ENCODE peak calls at places on chromosomes 1 and 21, in four cellular contexts. P is activated CD8-positive, alpha-beta memory T cell treated with anti-CD3 and anti-CD28 coated beads, Interleukin-2, amount 10 ng/mL, durations not matched to agents 7 days and 5 days; C is stimulated activated effector memory CD8-positive, alpha-beta T cell treated with anti-CD3 and anti-CD28 coated beads, Interleukin-12 subunit alpha, Interleukin-12 subunit beta, amount 100 ng/mL, for 72 hours; L is activated naive CD8-positive, alpha-beta T cell treated with anti-CD3 and anti-CD28 coated beads, Interleukin-2, amount 50 U/mL, for 24 hours. M is an unnamed sample.

GRCh38 chr1:161161652-161162051 is 2.4 kb downstream of the USP21 start:
- ATAC-seq in P (no peak), C (no peak), L (no peak), M (no peak)

GRCh38 chr1:205936316-205936715 is 6.9 kb downstream of the SLC26A9 start:
- ATAC-seq in P (no peak), C (no peak), L (no peak), M (no peak)

GRCh38 chr1:114468710-114469468 is 42.1 kb downstream of the TRIM33 start:
- ATAC-seq in P (peak; percentile 55), C (peak; percentile 96), L (peak; percentile 76), M (no peak)

GRCh38 chr1:156805766-156806511 is 10.7 kb downstream of the SH2D2A start:
- ATAC-seq in P (no peak), C (no peak), L (no peak), M (peak; percentile 61)

GRCh38 chr21:34857874-34858273 is 189.1 kb downstream of the CLIC6 start:
- ATAC-seq in P (no peak), C (no peak), L (no peak), M (no peak)

GRCh38 chr1:119181236-119181635 is 40.8 kb upstream of the WARS2 start:
- ATAC-seq in P (no peak), C (no peak), L (no peak), M (no peak)

GRCh38 chr1:183901748-183902341 is 96.9 kb downstream of the RGL1 start:
- ATAC-seq in P (no peak), C (no peak), L (peak; percentile 65), M (no peak)

GRCh38 chr1:171158089-171158488 is 27.0 kb upstream of the FMO2 start:
- ATAC-seq in P (no peak), C (no peak), L (no peak), M (no peak)

GRCh38 chr1:223203011-223203410 is 60.0 kb upstream of the TLR5 start:
- ATAC-seq in P (no peak), C (no peak), L (no peak), M (no peak)

GRCh38 chr1:21637514-21637913 is 31.6 kb downstream of the RAP1GAP start:
- ATAC-seq in P (no peak), C (no peak), L (no peak), M (no peak)

GRCh38 chr1:234667891-234668576 is 58.1 kb upstream of the IRF2BP2 start:
- ATAC-seq in P (no peak), C (peak; percentile 97), L (peak; percentile 75), M (no peak)

GRCh38 chr1:20126041-20126805 is 6.9 kb upstream of the PLA2G2D start:
- ATAC-seq in P (no peak), C (peak; percentile 56), L (no peak), M (no peak)

GRCh38 chr1:182064611-182065010 is 3.1 kb upstream of the ZNF648 start:
- ATAC-seq in P (no peak), C (no peak), L (no peak), M (no peak)

GRCh38 chr1:171515299-171515698 is 30.0 kb downstream of the PRRC2C start:
- ATAC-seq in P (peak; percentile 74), C (peak; percentile 78), L (no peak), M (no peak)

GRCh38 chr1:32345289-32345827 is 9.3 kb upstream of the MARCKSL1 start:
- ATAC-seq in P (no peak), C (no peak), L (no peak), M (no peak)

GRCh38 chr1:96538883-96539282 is 182.7 kb upstream of the PTBP2 start:
- ATAC-seq in P (no peak), C (no peak), L (no peak), M (peak; percentile 83)

GRCh38 chr1:147470079-147470478 is 71.2 kb upstream of the BCL9 start:
- ATAC-seq in P (no peak), C (no peak), L (no peak), M (no peak)

GRCh38 chr1:109807398-109807795 is 43.7 kb upstream of the EPS8L3 start:
- ATAC-seq in P (no peak), C (no peak), L (no peak), M (no peak)

GRCh38 chr1:170661646-170662411 is 2.1 kb upstream of the PRRX1 start:
- ATAC-seq in P (no peak), C (no peak), L (no peak), M (peak; percentile 38)

GRCh38 chr1:200877839-200878551 is 5.2 kb downstream of the GPR25 start:
- ATAC-seq in P (peak; percentile 82), C (peak; percentile 93), L (peak; percentile 92), M (no peak)

GRCh38 chr1:22636369-22636768 is at the start of gene C1QA:
- ATAC-seq in P (no peak), C (no peak), L (no peak), M (peak; percentile 78)

GRCh38 chr1:213055087-213055591 is 4.1 kb downstream of the RPS6KC1 start:
- ATAC-seq in P (no peak), C (no peak), L (no peak), M (no peak)

GRCh38 chr1:183318433-183318832 is 99.7 kb downstream of the NMNAT2 start:
- ATAC-seq in P (no peak), C (no peak), L (no peak), M (peak; percentile 95)

GRCh38 chr1:94690033-94690712 is 130.0 kb upstream of the SLC44A3 start:
- ATAC-seq in P (no peak), C (no peak), L (no peak), M (peak; percentile 91)

GRCh38 chr1:33876970-33877680 is 13.2 kb downstream of the HMGB4 start:
- ATAC-seq in P (no peak), C (no peak), L (no peak), M (no peak)

GRCh38 chr1:186059311-186059710 is 315.7 kb downstream of the TPR start:
- ATAC-seq in P (no peak), C (no peak), L (no peak), M (peak; percentile 83)

GRCh38 chr1:172457479-172458130 is 13.7 kb upstream of the PIGC start:
- ATAC-seq in P (no peak), C (no peak), L (no peak), M (no peak)

GRCh38 chr1:41806472-41807155 is 112.1 kb downstream of the HIVEP3 start:
- ATAC-seq in P (peak; percentile 53), C (peak; percentile 57), L (peak; percentile 56), M (no peak)

GRCh38 chr1:230878584-230878975 is 10.3 kb upstream of the C1orf198 start:
- ATAC-seq in P (no peak), C (no peak), L (no peak), M (peak; percentile 94)

GRCh38 chr21:43758132-43758619 is 17.9 kb downstream of the CSTB start:
- ATAC-seq in P (no peak), C (no peak), L (no peak), M (peak; percentile 81)

GRCh38 chr1:225896937-225897549 is 8.1 kb upstream of the LEFTY1 start:
- ATAC-seq in P (peak; percentile 96), C (peak; percentile 100), L (peak; percentile 100), M (no peak)

GRCh38 chr1:182817802-182818201 is 21.3 kb upstream of the DHX9 start:
- ATAC-seq in P (no peak), C (no peak), L (no peak), M (no peak)

GRCh38 chr1:32335619-32335950 is 448 bp downstream of the MARCKSL1 start:
- ATAC-seq in P (peak; percentile 34), C (peak; percentile 3), L (no peak), M (peak; percentile 2)

GRCh38 chr1:228379165-228379460 is 27.5 kb downstream of the TRIM11 start:
- ATAC-seq in P (peak; percentile 9), C (no peak), L (no peak), M (no peak)

GRCh38 chr1:97464305-97464704 is 456.5 kb downstream of the DPYD start:
- ATAC-seq in P (no peak), C (no peak), L (no peak), M (no peak)

GRCh38 chr21:36282568-36283230 is 37.3 kb upstream of the MORC3 start:
- ATAC-seq in P (no peak), C (no peak), L (peak; percentile 10), M (no peak)

M was measured in gastroesophageal sphincter.